ENCODE peak calls at places on chromosomes 3 and 15, in nine cellular contexts. One of them, this sample, is unnamed.

GRCh38 chr3:118936811-118937210 is 97.8 kb downstream of the IGSF11 start:
- DNase-seq in fibroblast of mammary gland: peak
- DNase-seq in GM23338: no peak
- DNase-seq in HFF-Myc: no peak
- DNase-seq in cardiac muscle cell: no peak
- DNase-seq in ovary: no peak
- DNase-seq in Panc1: no peak
- DNase-seq in HCT116: no peak
- DNase-seq in lower leg skin: no peak
- DNase-seq in this sample: no peak

GRCh38 chr3:9347887-9348286 is 15.0 kb upstream of the THUMPD3 start:
- DNase-seq in cardiac muscle cell: peak
- DNase-seq in lower leg skin: no peak
- DNase-seq in ovary: no peak
- DNase-seq in fibroblast of mammary gland: peak
- DNase-seq in Panc1: no peak
- DNase-seq in HFF-Myc: no peak
- DNase-seq in GM23338: no peak
- DNase-seq in HCT116: no peak
- DNase-seq in this sample: no peak

GRCh38 chr3:55622733-55623132 is 135.6 kb upstream of the WNT5A start:
- DNase-seq in HFF-Myc: no peak
- DNase-seq in Panc1: no peak
- DNase-seq in HCT116: no peak
- DNase-seq in fibroblast of mammary gland: peak
- DNase-seq in ovary: no peak
- DNase-seq in lower leg skin: no peak
- DNase-seq in cardiac muscle cell: no peak
- DNase-seq in GM23338: no peak
- DNase-seq in this sample: no peak

GRCh38 chr3:177978948-177979347 is 557.3 kb upstream of the KCNMB2 start:
- DNase-seq in fibroblast of mammary gland: no peak
- DNase-seq in Panc1: no peak
- DNase-seq in lower leg skin: no peak
- DNase-seq in HFF-Myc: no peak
- DNase-seq in ovary: no peak
- DNase-seq in HCT116: no peak
- DNase-seq in cardiac muscle cell: no peak
- DNase-seq in GM23338: no peak
- DNase-seq in this sample: no peak

GRCh38 chr3:18100126-18100525 is 325.0 kb downstream of the SATB1 start:
- DNase-seq in HFF-Myc: no peak
- DNase-seq in GM23338: no peak
- DNase-seq in cardiac muscle cell: peak
- DNase-seq in fibroblast of mammary gland: peak
- DNase-seq in HCT116: no peak
- DNase-seq in ovary: no peak
- DNase-seq in lower leg skin: no peak
- DNase-seq in Panc1: no peak
- DNase-seq in this sample: no peak

GRCh38 chr15:66128116-66128715 is 125.3 kb downstream of the MEGF11 start:
- DNase-seq in HCT116: no peak
- DNase-seq in fibroblast of mammary gland: no peak
- DNase-seq in HFF-Myc: no peak
- DNase-seq in lower leg skin: no peak
- DNase-seq in cardiac muscle cell: no peak
- DNase-seq in ovary: no peak
- DNase-seq in Panc1: no peak
- DNase-seq in GM23338: no peak
- DNase-seq in this sample: no peak

GRCh38 chr15:56817266-56817665 is 84.0 kb upstream of the ZNF280D start:
- DNase-seq in lower leg skin: no peak
- DNase-seq in GM23338: peak
- DNase-seq in fibroblast of mammary gland: peak
- DNase-seq in Panc1: no peak
- DNase-seq in cardiac muscle cell: peak
- DNase-seq in HCT116: no peak
- DNase-seq in ovary: no peak
- DNase-seq in HFF-Myc: no peak
- DNase-seq in this sample: no peak

GRCh38 chr15:56950979-56951378 is 32.5 kb downstream of the TCF12 start:
- DNase-seq in fibroblast of mammary gland: no peak
- DNase-seq in ovary: no peak
- DNase-seq in GM23338: no peak
- DNase-seq in HCT116: no peak
- DNase-seq in Panc1: no peak
- DNase-seq in cardiac muscle cell: no peak
- DNase-seq in lower leg skin: no peak
- DNase-seq in HFF-Myc: no peak
- DNase-seq in this sample: peak

GRCh38 chr3:186368717-186369116 is 6.7 kb upstream of the DGKG start:
- DNase-seq in lower leg skin: no peak
- DNase-seq in HCT116: no peak
- DNase-seq in ovary: no peak
- DNase-seq in HFF-Myc: no peak
- DNase-seq in cardiac muscle cell: no peak
- DNase-seq in GM23338: no peak
- DNase-seq in fibroblast of mammary gland: no peak
- DNase-seq in Panc1: no peak
- DNase-seq in this sample: no peak

GRCh38 chr3:25354071-25354470 is 74.0 kb upstream of the RARB start:
- DNase-seq in HCT116: no peak
- DNase-seq in cardiac muscle cell: peak
- DNase-seq in lower leg skin: no peak
- DNase-seq in Panc1: no peak
- DNase-seq in HFF-Myc: no peak
- DNase-seq in GM23338: no peak
- DNase-seq in fibroblast of mammary gland: no peak
- DNase-seq in ovary: no peak
- DNase-seq in this sample: no peak

GRCh38 chr15:50353251-50353998 is 1.6 kb downstream of the GABPB1 start:
- DNase-seq in GM23338: no peak
- DNase-seq in HCT116: no peak
- DNase-seq in HFF-Myc: no peak
- DNase-seq in ovary: no peak
- DNase-seq in cardiac muscle cell: peak
- DNase-seq in fibroblast of mammary gland: peak
- DNase-seq in lower leg skin: no peak
- DNase-seq in Panc1: no peak
- DNase-seq in this sample: peak

GRCh38 chr3:123880998-123881561 is 3.1 kb downstream of the MYLK start:
- DNase-seq in cardiac muscle cell: peak
- DNase-seq in Panc1: no peak
- DNase-seq in lower leg skin: no peak
- DNase-seq in fibroblast of mammary gland: peak
- DNase-seq in ovary: no peak
- DNase-seq in GM23338: peak
- DNase-seq in HCT116: peak
- DNase-seq in HFF-Myc: peak
- DNase-seq in this sample: no peak

GRCh38 chr15:60005352-60006202 is 1.5 kb downstream of the FOXB1 start:
- DNase-seq in Panc1: no peak
- DNase-seq in GM23338: peak
- DNase-seq in ovary: no peak
- DNase-seq in HCT116: no peak
- DNase-seq in cardiac muscle cell: no peak
- DNase-seq in fibroblast of mammary gland: no peak
- DNase-seq in HFF-Myc: no peak
- DNase-seq in lower leg skin: no peak
- DNase-seq in this sample: peak

GRCh38 chr3:197807969-197808587 is 17.0 kb downstream of the LRCH3 start:
- DNase-seq in GM23338: no peak
- DNase-seq in HFF-Myc: no peak
- DNase-seq in HCT116: no peak
- DNase-seq in Panc1: no peak
- DNase-seq in cardiac muscle cell: peak
- DNase-seq in fibroblast of mammary gland: no peak
- DNase-seq in lower leg skin: no peak
- DNase-seq in ovary: no peak
- DNase-seq in this sample: no peak

GRCh38 chr15:73854265-73854664 is 19.1 kb upstream of the TBC1D21 start:
- DNase-seq in HCT116: no peak
- DNase-seq in HFF-Myc: no peak
- DNase-seq in Panc1: no peak
- DNase-seq in ovary: no peak
- DNase-seq in cardiac muscle cell: no peak
- DNase-seq in fibroblast of mammary gland: no peak
- DNase-seq in GM23338: no peak
- DNase-seq in lower leg skin: no peak
- DNase-seq in this sample: no peak

GRCh38 chr15:81575436-81576123 is 201.6 kb upstream of the TMC3 start:
- DNase-seq in ovary: no peak
- DNase-seq in HFF-Myc: no peak
- DNase-seq in cardiac muscle cell: peak
- DNase-seq in lower leg skin: no peak
- DNase-seq in fibroblast of mammary gland: peak
- DNase-seq in HCT116: no peak
- DNase-seq in Panc1: no peak
- DNase-seq in GM23338: peak
- DNase-seq in this sample: no peak

GRCh38 chr3:71064288-71064975 is 519.1 kb downstream of the FOXP1 start:
- DNase-seq in ovary: peak
- DNase-seq in fibroblast of mammary gland: peak
- DNase-seq in Panc1: no peak
- DNase-seq in GM23338: peak
- DNase-seq in HFF-Myc: no peak
- DNase-seq in HCT116: no peak
- DNase-seq in lower leg skin: no peak
- DNase-seq in cardiac muscle cell: peak
- DNase-seq in this sample: peak
- TF ChIP-seq CTCF in ovary: peak
- TF ChIP-seq CTCF in fibroblast of mammary gland: no peak
- TF ChIP-seq CTCF in Panc1: no peak
- TF ChIP-seq CTCF in GM23338: no peak
- TF ChIP-seq CTCF in HFF-Myc: no peak
- TF ChIP-seq CTCF in HCT116: no peak
- TF ChIP-seq CTCF in lower leg skin: no peak
- TF ChIP-seq CTCF in cardiac muscle cell: no peak
- TF ChIP-seq CTCF in this sample: no peak

GRCh38 chr15:31842532-31843195 is 187.7 kb upstream of the CHRNA7 start:
- DNase-seq in GM23338: no peak
- DNase-seq in fibroblast of mammary gland: no peak
- DNase-seq in ovary: no peak
- DNase-seq in HFF-Myc: no peak
- DNase-seq in Panc1: no peak
- DNase-seq in cardiac muscle cell: no peak
- DNase-seq in lower leg skin: peak
- DNase-seq in HCT116: no peak
- DNase-seq in this sample: no peak

GRCh38 chr15:31839388-31839787 is 190.9 kb upstream of the CHRNA7 start:
- DNase-seq in ovary: no peak
- DNase-seq in GM23338: no peak
- DNase-seq in HFF-Myc: no peak
- DNase-seq in lower leg skin: peak
- DNase-seq in cardiac muscle cell: no peak
- DNase-seq in fibroblast of mammary gland: no peak
- DNase-seq in Panc1: no peak
- DNase-seq in HCT116: no peak
- DNase-seq in this sample: no peak

GRCh38 chr15:31845791-31846190 is 184.5 kb upstream of the CHRNA7 start:
- DNase-seq in HCT116: no peak
- DNase-seq in ovary: no peak
- DNase-seq in cardiac muscle cell: no peak
- DNase-seq in GM23338: no peak
- DNase-seq in fibroblast of mammary gland: no peak
- DNase-seq in HFF-Myc: no peak
- DNase-seq in Panc1: no peak
- DNase-seq in lower leg skin: peak
- DNase-seq in this sample: no peak

GRCh38 chr15:31843426-31844055 is 186.8 kb upstream of the CHRNA7 start:
- DNase-seq in HCT116: no peak
- DNase-seq in fibroblast of mammary gland: no peak
- DNase-seq in HFF-Myc: no peak
- DNase-seq in Panc1: no peak
- DNase-seq in cardiac muscle cell: no peak
- DNase-seq in GM23338: no peak
- DNase-seq in ovary: no peak
- DNase-seq in lower leg skin: peak
- DNase-seq in this sample: no peak

GRCh38 chr15:31840849-31841476 is 189.4 kb upstream of the CHRNA7 start:
- DNase-seq in lower leg skin: peak
- DNase-seq in GM23338: no peak
- DNase-seq in fibroblast of mammary gland: no peak
- DNase-seq in cardiac muscle cell: no peak
- DNase-seq in ovary: no peak
- DNase-seq in HFF-Myc: no peak
- DNase-seq in Panc1: no peak
- DNase-seq in HCT116: no peak
- DNase-seq in this sample: no peak
- TF ChIP-seq CTCF in lower leg skin: no peak
- TF ChIP-seq CTCF in GM23338: no peak
- TF ChIP-seq CTCF in fibroblast of mammary gland: no peak
- TF ChIP-seq CTCF in cardiac muscle cell: no peak
- TF ChIP-seq CTCF in ovary: no peak
- TF ChIP-seq CTCF in HFF-Myc: no peak
- TF ChIP-seq CTCF in Panc1: no peak
- TF ChIP-seq CTCF in HCT116: no peak
- TF ChIP-seq CTCF in this sample: no peak

GRCh38 chr15:44541282-44541958 is 4.5 kb downstream of the EIF3J start:
- DNase-seq in lower leg skin: no peak
- DNase-seq in HFF-Myc: no peak
- DNase-seq in ovary: no peak
- DNase-seq in Panc1: no peak
- DNase-seq in HCT116: no peak
- DNase-seq in fibroblast of mammary gland: peak
- DNase-seq in cardiac muscle cell: peak
- DNase-seq in GM23338: no peak
- DNase-seq in this sample: no peak

GRCh38 chr15:44550256-44550655 is 13.3 kb downstream of the EIF3J start:
- DNase-seq in cardiac muscle cell: peak
- DNase-seq in HFF-Myc: no peak
- DNase-seq in fibroblast of mammary gland: peak
- DNase-seq in GM23338: no peak
- DNase-seq in HCT116: no peak
- DNase-seq in ovary: no peak
- DNase-seq in lower leg skin: no peak
- DNase-seq in Panc1: no peak
- DNase-seq in this sample: no peak

GRCh38 chr15:44550734-44551133 is 13.8 kb downstream of the EIF3J start:
- DNase-seq in HCT116: no peak
- DNase-seq in HFF-Myc: no peak
- DNase-seq in ovary: no peak
- DNase-seq in GM23338: no peak
- DNase-seq in lower leg skin: no peak
- DNase-seq in Panc1: no peak
- DNase-seq in cardiac muscle cell: no peak
- DNase-seq in fibroblast of mammary gland: no peak
- DNase-seq in this sample: no peak

GRCh38 chr15:44545934-44546802 is 9.2 kb downstream of the EIF3J start:
- DNase-seq in ovary: no peak
- DNase-seq in cardiac muscle cell: no peak
- DNase-seq in HFF-Myc: no peak
- DNase-seq in Panc1: no peak
- DNase-seq in GM23338: peak
- DNase-seq in lower leg skin: no peak
- DNase-seq in fibroblast of mammary gland: peak
- DNase-seq in HCT116: no peak
- DNase-seq in this sample: peak
- TF ChIP-seq CTCF in ovary: no peak
- TF ChIP-seq CTCF in cardiac muscle cell: peak
- TF ChIP-seq CTCF in HFF-Myc: peak
- TF ChIP-seq CTCF in Panc1: peak
- TF ChIP-seq CTCF in GM23338: peak
- TF ChIP-seq CTCF in lower leg skin: no peak
- TF ChIP-seq CTCF in fibroblast of mammary gland: peak
- TF ChIP-seq CTCF in HCT116: peak
- TF ChIP-seq CTCF in this sample: peak

GRCh38 chr15:101256756-101257155 is 4.9 kb upstream of the CHSY1 start:
- DNase-seq in lower leg skin: no peak
- DNase-seq in Panc1: no peak
- DNase-seq in ovary: no peak
- DNase-seq in cardiac muscle cell: no peak
- DNase-seq in HFF-Myc: no peak
- DNase-seq in HCT116: no peak
- DNase-seq in GM23338: peak
- DNase-seq in fibroblast of mammary gland: no peak
- DNase-seq in this sample: no peak
- TF ChIP-seq CTCF in lower leg skin: no peak
- TF ChIP-seq CTCF in Panc1: peak
- TF ChIP-seq CTCF in ovary: no peak
- TF ChIP-seq CTCF in cardiac muscle cell: peak
- TF ChIP-seq CTCF in HFF-Myc: peak
- TF ChIP-seq CTCF in HCT116: peak
- TF ChIP-seq CTCF in GM23338: peak
- TF ChIP-seq CTCF in fibroblast of mammary gland: peak
- TF ChIP-seq CTCF in this sample: peak